ENCODE peak calls at places on chromosomes 2 and 18, in four cellular contexts. One of them, this sample, is unnamed.

GRCh38 chr2:235709124-235709813 is 215.4 kb downstream of the AGAP1 start:
- DNase-seq in GM12878: no peak
- DNase-seq in HepG2: peak
- DNase-seq in K562: no peak
- DNase-seq in this sample: peak

GRCh38 chr2:37457401-37457901 is 113.0 kb downstream of the QPCT start:
- DNase-seq in HepG2: no peak
- DNase-seq in K562: no peak
- DNase-seq in GM12878: no peak
- DNase-seq in this sample: no peak

GRCh38 chr18:37484893-37485834 is 80.4 kb downstream of the CELF4 start:
- DNase-seq in K562: peak
- DNase-seq in GM12878: no peak
- DNase-seq in HepG2: no peak
- DNase-seq in this sample: peak

GRCh38 chr2:213766465-213766891 is 482.2 kb downstream of the SPAG16 start:
- DNase-seq in HepG2: no peak
- DNase-seq in GM12878: peak
- DNase-seq in K562: no peak
- DNase-seq in this sample: no peak

GRCh38 chr2:236597629-236598028 is 28.0 kb downstream of the ACKR3 start:
- DNase-seq in K562: no peak
- DNase-seq in GM12878: no peak
- DNase-seq in HepG2: no peak
- DNase-seq in this sample: no peak

GRCh38 chr2:108938069-108938710 is 50.8 kb downstream of the EDAR start:
- DNase-seq in GM12878: no peak
- DNase-seq in HepG2: no peak
- DNase-seq in K562: no peak
- DNase-seq in this sample: no peak

GRCh38 chr2:212237350-212238095 is 301.1 kb downstream of the ERBB4 start:
- DNase-seq in K562: no peak
- DNase-seq in HepG2: no peak
- DNase-seq in GM12878: no peak
- DNase-seq in this sample: no peak

GRCh38 chr2:125168442-125168841 is 1143.4 kb downstream of the CNTNAP5 start:
- DNase-seq in GM12878: no peak
- DNase-seq in K562: no peak
- DNase-seq in HepG2: no peak
- DNase-seq in this sample: no peak

GRCh38 chr2:135226961-135227360 is 174.9 kb downstream of the RAB3GAP1 start:
- DNase-seq in K562: no peak
- DNase-seq in GM12878: no peak
- DNase-seq in HepG2: no peak
- DNase-seq in this sample: no peak

GRCh38 chr2:105607920-105608504 is 136.7 kb upstream of the NCK2 start:
- DNase-seq in GM12878: no peak
- DNase-seq in HepG2: no peak
- DNase-seq in K562: no peak
- DNase-seq in this sample: no peak

GRCh38 chr2:166338831-166339339 is 36.9 kb downstream of the SCN9A start:
- DNase-seq in GM12878: no peak
- DNase-seq in HepG2: no peak
- DNase-seq in K562: no peak
- DNase-seq in this sample: no peak

GRCh38 chr18:48833701-48834394 is 116.9 kb downstream of the SMAD7 start:
- DNase-seq in GM12878: no peak
- DNase-seq in HepG2: no peak
- DNase-seq in K562: no peak
- DNase-seq in this sample: no peak

GRCh38 chr2:101124684-101125366 is 26.4 kb downstream of the TBC1D8 start:
- DNase-seq in K562: no peak
- DNase-seq in HepG2: peak
- DNase-seq in GM12878: no peak
- DNase-seq in this sample: peak

GRCh38 chr2:15942711-15943345 is 2.5 kb downstream of the MYCN start:
- DNase-seq in HepG2: no peak
- DNase-seq in K562: no peak
- DNase-seq in GM12878: no peak
- DNase-seq in this sample: no peak

GRCh38 chr2:241894056-241894641 is 24.6 kb downstream of the RTP5 start:
- DNase-seq in GM12878: no peak
- DNase-seq in HepG2: no peak
- DNase-seq in K562: no peak
- DNase-seq in this sample: no peak

GRCh38 chr2:39550701-39551285 is 113.7 kb upstream of the MAP4K3 start:
- DNase-seq in K562: no peak
- DNase-seq in HepG2: peak
- DNase-seq in GM12878: no peak
- DNase-seq in this sample: no peak

GRCh38 chr2:177147093-177147694 is 65.4 kb upstream of the HNRNPA3 start:
- DNase-seq in GM12878: peak
- DNase-seq in K562: peak
- DNase-seq in HepG2: peak
- DNase-seq in this sample: peak

GRCh38 chr2:224973112-224974016 is 68.9 kb downstream of the DOCK10 start:
- DNase-seq in GM12878: no peak
- DNase-seq in K562: no peak
- DNase-seq in HepG2: no peak
- DNase-seq in this sample: no peak

GRCh38 chr2:26768759-26769500 is 4.8 kb downstream of the SLC35F6 start:
- DNase-seq in GM12878: no peak
- DNase-seq in K562: peak
- DNase-seq in HepG2: no peak
- DNase-seq in this sample: peak

GRCh38 chr2:159797468-159798375 is at the start of gene CD302:
- DNase-seq in HepG2: peak
- DNase-seq in GM12878: no peak
- DNase-seq in K562: peak
- DNase-seq in this sample: peak

GRCh38 chr2:182767578-182767977 is 51.5 kb downstream of the DNAJC10 start:
- DNase-seq in HepG2: peak
- DNase-seq in GM12878: no peak
- DNase-seq in K562: no peak
- DNase-seq in this sample: peak

GRCh38 chr2:179539112-179539511 is 274.5 kb upstream of the SESTD1 start:
- DNase-seq in GM12878: no peak
- DNase-seq in HepG2: no peak
- DNase-seq in K562: no peak
- DNase-seq in this sample: no peak

GRCh38 chr18:34223164-34223892 is 1.4 kb downstream of the NOL4 start:
- DNase-seq in K562: no peak
- DNase-seq in GM12878: no peak
- DNase-seq in HepG2: no peak
- DNase-seq in this sample: no peak

GRCh38 chr18:9742588-9743131 is 34.6 kb downstream of the RAB31 start:
- DNase-seq in HepG2: no peak
- DNase-seq in GM12878: no peak
- DNase-seq in K562: no peak
- DNase-seq in this sample: peak

GRCh38 chr2:20650880-20651730 is at the start of gene HS1BP3:
- DNase-seq in K562: peak
- DNase-seq in GM12878: peak
- DNase-seq in HepG2: peak
- DNase-seq in this sample: peak
- TF ChIP-seq HDAC2 in K562: peak
- TF ChIP-seq HDAC2 in GM12878: no peak
- TF ChIP-seq HDAC2 in HepG2: peak
- TF ChIP-seq HDAC2 in this sample: no peak

GRCh38 chr18:79199691-79200374 is 130.6 kb downstream of the ATP9B start:
- DNase-seq in GM12878: no peak
- DNase-seq in K562: no peak
- DNase-seq in HepG2: no peak
- DNase-seq in this sample: no peak
- TF ChIP-seq ESRRA in GM12878: no peak
- TF ChIP-seq ESRRA in K562: no peak
- TF ChIP-seq ESRRA in HepG2: no peak
- TF ChIP-seq ESRRA in this sample: no peak

DNA sequence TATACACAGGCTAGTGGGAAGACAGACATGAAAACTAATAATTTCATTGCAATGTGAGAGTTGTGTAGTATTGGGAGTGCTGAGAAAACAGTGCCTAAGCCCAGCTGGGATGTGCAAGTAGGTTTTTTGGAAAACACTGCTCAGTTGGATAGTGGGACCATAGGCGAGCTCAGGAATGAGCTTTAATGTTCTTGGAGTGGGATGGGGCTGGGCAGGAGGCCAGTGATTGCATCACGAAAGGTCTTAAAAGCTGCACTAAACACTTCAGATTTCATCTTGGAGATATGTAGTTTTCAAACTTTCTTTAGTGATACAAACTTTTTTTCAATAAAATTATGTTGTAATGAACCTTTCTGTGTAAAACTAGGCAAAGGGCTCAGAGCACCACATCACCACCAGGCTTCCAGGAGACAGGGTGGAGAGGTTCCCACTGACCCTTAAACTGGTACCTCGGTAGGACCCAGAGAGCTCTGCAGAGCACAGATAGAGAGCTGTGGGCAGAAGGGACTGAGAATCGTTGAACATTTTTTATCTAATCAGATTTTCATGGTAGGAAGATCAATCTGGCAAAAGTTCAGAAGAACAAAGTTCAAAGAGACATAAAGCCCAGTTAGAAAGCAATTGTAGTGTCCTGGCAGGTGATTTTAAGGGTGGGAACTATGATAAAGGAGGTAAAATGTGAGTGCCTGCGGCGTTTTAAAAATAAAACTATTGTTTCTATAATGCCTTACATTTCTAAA is 176.2 kb downstream of the TRABD2A start:
- DNase-seq in HepG2: no peak
- DNase-seq in K562: no peak
- DNase-seq in GM12878: no peak
- DNase-seq in this sample: no peak
- TF ChIP-seq RAD21 in HepG2: no peak
- TF ChIP-seq RAD21 in K562: no peak
- TF ChIP-seq RAD21 in GM12878: no peak
- TF ChIP-seq RAD21 in this sample: no peak

GRCh38 chr2:71494091-71494490 is 40.7 kb downstream of the DYSF start:
- DNase-seq in K562: no peak
- DNase-seq in GM12878: no peak
- DNase-seq in HepG2: no peak
- DNase-seq in this sample: no peak

GRCh38 chr2:71498261-71498701 is 44.9 kb downstream of the DYSF start:
- DNase-seq in GM12878: no peak
- DNase-seq in HepG2: peak
- DNase-seq in K562: no peak
- DNase-seq in this sample: peak

GRCh38 chr2:71499691-71500090 is 46.3 kb downstream of the DYSF start:
- DNase-seq in HepG2: no peak
- DNase-seq in GM12878: no peak
- DNase-seq in K562: no peak
- DNase-seq in this sample: no peak

GRCh38 chr2:71494523-71495155 is 41.3 kb downstream of the DYSF start:
- DNase-seq in GM12878: no peak
- DNase-seq in HepG2: no peak
- DNase-seq in K562: no peak
- DNase-seq in this sample: no peak

GRCh38 chr2:71496156-71496770 is 42.9 kb downstream of the DYSF start:
- DNase-seq in K562: no peak
- DNase-seq in HepG2: no peak
- DNase-seq in GM12878: no peak
- DNase-seq in this sample: no peak
- TF ChIP-seq HDAC2 in K562: no peak
- TF ChIP-seq HDAC2 in HepG2: no peak
- TF ChIP-seq HDAC2 in GM12878: no peak
- TF ChIP-seq HDAC2 in this sample: no peak

GRCh38 chr18:25724121-25724520 is 366.3 kb downstream of the SS18 start:
- DNase-seq in GM12878: no peak
- DNase-seq in HepG2: no peak
- DNase-seq in K562: no peak
- DNase-seq in this sample: no peak
- TF ChIP-seq ESRRA in GM12878: no peak
- TF ChIP-seq ESRRA in HepG2: no peak
- TF ChIP-seq ESRRA in K562: no peak
- TF ChIP-seq ESRRA in this sample: no peak

This sample was measured in A549.